ENCODE peak calls at places on chromosome 5, in seven cellular contexts. O is adrenal gland, M is A549, V is mammary epithelial cell, B is psoas muscle, H is brain microvascular endothelial cell, F is HFFc6. Y is an unnamed sample.

GRCh38 chr5:132181011-132181629 is 46.5 kb downstream of the P4HA2 start:
- DNase-seq in V (no peak), M (no peak), O (no peak), B (no peak), H (no peak), F (no peak), Y (no peak)

GRCh38 chr5:175247146-175247545 is 196.8 kb downstream of the DRD1 start:
- DNase-seq in F (peak; percentile 32), M (no peak), V (no peak), O (no peak), H (no peak), B (no peak), Y (no peak)

GRCh38 chr5:74095871-74096270 is 469.9 kb downstream of the ARHGEF28 start:
- DNase-seq in F (peak; percentile 70), H (no peak), M (no peak), V (no peak), B (no peak), O (no peak), Y (no peak)

GRCh38 chr5:57735754-57736153 is 253.1 kb upstream of the ACTBL2 start:
- DNase-seq in O (peak; percentile 18), V (peak; percentile 89), M (peak; percentile 33), H (peak; percentile 86), F (peak; percentile 83), B (no peak), Y (no peak)

GRCh38 chr5:151250346-151251000 is 2.5 kb upstream of the GM2A start:
- DNase-seq in H (no peak), B (no peak), F (no peak), V (no peak), O (no peak), M (no peak), Y (no peak)

GRCh38 chr5:88883566-88884434 is 816 bp upstream of the MEF2C start:
- DNase-seq in V (peak; percentile 47), M (no peak), F (peak; percentile 71), B (peak; percentile 62), O (peak; percentile 80), H (peak; percentile 76), Y (peak; percentile 70)

GRCh38 chr5:59768204-59769040 is 125.1 kb downstream of the PDE4D start:
- DNase-seq in O (peak; percentile 20), V (peak; percentile 81), B (peak; percentile 33), M (no peak), H (peak; percentile 83), F (peak; percentile 36), Y (peak; percentile 66)

GRCh38 chr5:124372457-124372856 is 374.0 kb downstream of the ZNF608 start:
- DNase-seq in B (no peak), F (no peak), M (no peak), V (no peak), H (no peak), O (no peak), Y (no peak)

GRCh38 chr5:160846642-160847041 is 5.4 kb downstream of the ATP10B start:
- DNase-seq in M (no peak), B (no peak), H (no peak), O (no peak), F (no peak), V (no peak), Y (no peak)

GRCh38 chr5:95620030-95620869 is at the start of gene GPR150:
- DNase-seq in B (peak; percentile 70), O (peak; percentile 57), F (peak; percentile 18), M (peak; percentile 36), H (peak; percentile 14), V (peak; percentile 32), Y (peak; percentile 76)

GRCh38 chr5:142561486-142562097 is 124.3 kb downstream of the FGF1 start:
- DNase-seq in H (no peak), M (no peak), O (no peak), V (no peak), B (no peak), F (no peak), Y (no peak)

GRCh38 chr5:78793907-78794687 is 145.5 kb upstream of the LHFPL2 start:
- DNase-seq in M (no peak), O (no peak), F (no peak), B (no peak), H (no peak), V (no peak), Y (no peak)

GRCh38 chr5:66864240-66864884 is 268.2 kb downstream of the MAST4 start:
- DNase-seq in H (peak; percentile 76), B (no peak), O (no peak), F (peak; percentile 42), M (peak; percentile 14), V (peak; percentile 65), Y (no peak)
- TF ChIP-seq CTCF in H (peak; percentile 91), B (peak; percentile 32), O (peak; percentile 45), F (peak; percentile 81), M (peak; percentile 73), V (peak; percentile 60), Y (peak; percentile 46)

GRCh38 chr5:97043511-97043910 is 98.9 kb downstream of the LIX1 start:
- DNase-seq in B (no peak), O (no peak), H (no peak), V (no peak), M (no peak), F (no peak), Y (no peak)

GRCh38 chr5:97046270-97046982 is 96.0 kb downstream of the LIX1 start:
- DNase-seq in H (no peak), O (no peak), F (peak; percentile 15), B (no peak), M (no peak), V (peak; percentile 13), Y (no peak)

GRCh38 chr5:97042981-97043380 is 99.4 kb downstream of the LIX1 start:
- DNase-seq in H (no peak), M (no peak), V (peak; percentile 11), O (no peak), B (no peak), F (no peak), Y (no peak)

GRCh38 chr5:97041239-97041638 is 101.2 kb downstream of the LIX1 start:
- DNase-seq in O (no peak), B (no peak), M (no peak), F (no peak), H (no peak), V (no peak), Y (no peak)

DNA sequence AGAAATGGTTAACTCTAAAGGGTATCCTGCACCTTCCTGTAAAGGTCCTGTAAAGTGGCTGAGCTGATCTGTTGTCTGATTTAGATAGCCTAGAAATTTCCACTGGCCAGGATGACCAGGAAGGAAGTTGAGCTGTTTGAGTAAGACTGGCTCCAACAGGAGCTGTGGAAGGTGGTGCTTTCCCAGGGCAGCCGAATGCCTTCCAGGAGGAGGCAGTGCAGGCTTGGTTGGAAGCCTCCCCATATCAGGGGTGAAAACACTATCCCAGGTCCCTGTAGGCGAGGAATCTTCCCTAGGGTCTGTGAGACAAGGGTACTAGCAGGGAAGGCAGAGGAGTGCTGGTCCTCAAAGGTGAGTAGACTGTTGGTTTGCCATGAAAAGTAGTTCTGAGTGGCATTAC is 98.4 kb downstream of the LIX1 start:
- DNase-seq in V (peak; percentile 35), M (no peak), H (peak; percentile 12), F (peak; percentile 30), O (no peak), B (no peak), Y (no peak)
- TF ChIP-seq CTCF in V (peak; percentile 37), M (peak; percentile 14), H (peak; percentile 59), F (peak; percentile 63), O (peak; percentile 17), B (peak; percentile 46), Y (no peak)

DNA sequence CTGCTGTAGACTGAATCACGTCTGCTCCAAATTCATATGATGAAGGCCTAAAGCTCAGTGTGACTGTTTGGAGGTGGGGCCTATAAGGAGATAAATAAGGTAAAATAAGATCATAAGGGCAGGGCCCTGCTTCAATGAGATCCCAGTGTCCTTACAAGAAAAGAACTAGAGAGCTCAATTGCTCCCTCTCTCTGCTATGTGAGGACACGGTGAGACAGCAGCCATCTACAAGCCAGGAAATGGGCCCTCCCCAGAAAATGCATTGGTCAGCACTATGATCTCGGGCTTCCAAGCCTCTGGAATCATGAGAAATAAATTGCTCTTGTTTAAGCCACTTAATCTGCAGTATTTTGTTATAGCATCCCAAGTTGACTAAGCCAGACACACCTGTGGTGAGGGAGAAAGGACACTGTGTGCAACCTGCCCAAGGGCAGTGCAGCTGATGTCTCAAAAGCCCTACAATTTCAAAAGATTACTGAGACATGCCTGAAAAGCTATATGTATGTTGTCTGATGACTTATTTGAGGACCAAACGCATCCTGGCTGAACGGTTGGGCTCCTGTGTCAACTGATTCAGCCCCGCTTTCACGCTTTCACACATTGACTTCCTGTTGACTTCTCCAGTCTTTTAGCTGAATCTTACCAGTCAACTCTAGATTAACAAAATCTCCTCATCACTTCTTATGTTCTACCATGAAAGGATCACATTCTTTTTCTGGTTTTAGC is 13.2 kb downstream of the GZMK start:
- DNase-seq in V (no peak), F (peak; percentile 1), M (no peak), H (no peak), O (no peak), B (no peak), Y (no peak)
- TF ChIP-seq CTCF in V (no peak), F (peak; percentile 39), M (no peak), H (peak; percentile 50), O (no peak), B (no peak), Y (no peak)

GRCh38 chr5:166716856-166717492 is 1574.5 kb upstream of the WWC1 start:
- DNase-seq in M (no peak), V (no peak), F (no peak), B (no peak), H (no peak), O (no peak), Y (no peak)

GRCh38 chr5:166724284-166724683 is 1567.2 kb upstream of the WWC1 start:
- DNase-seq in V (no peak), O (no peak), B (no peak), H (no peak), M (no peak), F (no peak), Y (no peak)

GRCh38 chr5:166722939-166723338 is 1568.5 kb upstream of the WWC1 start:
- DNase-seq in V (peak; percentile 86), F (no peak), M (peak; percentile 10), H (no peak), O (no peak), B (no peak), Y (no peak)

GRCh38 chr5:166725585-166725984 is 1565.9 kb upstream of the WWC1 start:
- DNase-seq in M (no peak), V (no peak), H (no peak), O (no peak), F (no peak), B (no peak), Y (no peak)

GRCh38 chr5:166720026-166720425 is 1571.4 kb upstream of the WWC1 start:
- DNase-seq in F (no peak), M (no peak), B (no peak), V (peak; percentile 8), H (no peak), O (no peak), Y (no peak)
- TF ChIP-seq CTCF in F (no peak), M (no peak), B (no peak), V (no peak), H (no peak), O (no peak), Y (no peak)

Y was measured in glutamatergic neuron.